ENCODE peak calls at places on chromosomes 6 and 20, in ten cellular contexts. S is NCI-H1092 treated with DMSO at 0.1 percent for 48 hours; K is AG10803; U is Caki2; J is CD4-positive, CD25-positive, alpha-beta regulatory T cell; M is Kasumi-1; V is epithelial cell of esophagus; N is body of pancreas; P is activated T-cell treated with anti-CD3 and anti-CD28 coated beads, Interleukin-2, amount 50 U/mL, for 24 hours; H is activated effector memory CD4-positive, alpha-beta T cell treated with anti-CD3 and anti-CD28 coated beads, Interleukin-2, amount 50 U/mL, for 16 hours. Q is an unnamed sample.

GRCh38 chr6:13615802-13616140 is 636 bp downstream of the NOL7 start:
- DNase-seq in S (no peak), K (peak; percentile 52), U (no peak), J (peak; percentile 39), M (peak; percentile 54), V (peak; percentile 46), N (peak; percentile 46), P (peak; percentile 67), H (peak; percentile 84), Q (no peak)

GRCh38 chr20:61522498-61523090 is 270.5 kb downstream of the CDH4 start:
- DNase-seq in S (no peak), K (no peak), U (no peak), J (no peak), M (no peak), V (no peak), N (no peak), P (no peak), H (no peak), Q (no peak)

GRCh38 chr6:105038259-105038658 is 81.4 kb downstream of the LIN28B start:
- DNase-seq in S (no peak), K (no peak), U (no peak), J (no peak), M (no peak), V (no peak), N (no peak), P (no peak), H (no peak), Q (no peak)

GRCh38 chr6:42532038-42532669 is 31.7 kb upstream of the UBR2 start:
- DNase-seq in S (peak; percentile 51), K (peak; percentile 77), U (peak; percentile 40), J (peak; percentile 49), M (peak; percentile 68), V (peak; percentile 73), N (peak; percentile 17), P (no peak), H (no peak), Q (peak; percentile 52)

GRCh38 chr6:161508341-161508740 is 234.5 kb upstream of the AGPAT4 start:
- DNase-seq in S (no peak), K (no peak), U (no peak), J (no peak), M (no peak), V (no peak), N (no peak), P (no peak), H (no peak), Q (no peak)

GRCh38 chr6:31945507-31946369 is at the start of gene CFB:
- DNase-seq in S (no peak), K (peak; percentile 82), U (peak; percentile 75), J (no peak), M (no peak), V (peak; percentile 91), N (peak; percentile 66), P (no peak), H (no peak), Q (peak; percentile 87)

GRCh38 chr6:157823523-157824370 is 701 bp downstream of the SNX9 start:
- DNase-seq in S (peak; percentile 4), K (peak; percentile 65), U (peak; percentile 62), J (peak; percentile 88), M (peak; percentile 35), V (peak; percentile 88), N (peak; percentile 66), P (peak; percentile 85), H (peak; percentile 91), Q (peak; percentile 87)

GRCh38 chr6:21678990-21679389 is 85.4 kb downstream of the SOX4 start:
- DNase-seq in S (no peak), K (peak; percentile 42), U (no peak), J (no peak), M (no peak), V (no peak), N (no peak), P (no peak), H (no peak), Q (peak; percentile 39)

GRCh38 chr6:151704383-151704782 is 103.1 kb upstream of the ESR1 start:
- DNase-seq in S (no peak), K (no peak), U (no peak), J (no peak), M (no peak), V (no peak), N (no peak), P (no peak), H (peak; percentile 66), Q (no peak)